ENCODE peak calls at places on chromosomes 7 and 10, in four cellular contexts. A is breast epithelium, L is heart right ventricle, K is PC-9. D is an unnamed sample. For H3K9me3, the result is how much of the 10 kb centered on the place peaks cover.

GRCh38 chr10:30591249-30591670 is 38.3 kb downstream of the LYZL2 start:
- DNase-seq in K (peak), L (peak), A (no peak), D (no peak)

GRCh38 chr10:69407621-69408301 is 9.0 kb downstream of the TACR2 start:
- DNase-seq in A (peak), L (no peak), K (no peak), D (no peak)

GRCh38 chr7:78265486-78265885 is 466.9 kb downstream of the PHTF2 start:
- DNase-seq in K (no peak), L (no peak), A (no peak), D (no peak)

GRCh38 chr10:1156616-1156886 is 100.4 kb downstream of the WDR37 start:
- DNase-seq in A (no peak), K (no peak), L (no peak), D (no peak)

GRCh38 chr10:3091346-3091787 is 24.0 kb downstream of the PFKP start:
- DNase-seq in A (peak), K (peak), L (no peak), D (no peak)

GRCh38 chr10:87862644-87863101 is 660 bp downstream of the KLLN start:
- DNase-seq in K (no peak), A (peak), L (no peak), D (no peak)

GRCh38 chr10:113059001-113059780 is 109.1 kb downstream of the TCF7L2 start:
- DNase-seq in L (no peak), A (no peak), K (no peak), D (no peak)

GRCh38 chr7:105493928-105494325 is 28.1 kb downstream of the PUS7 start:
- DNase-seq in L (no peak), A (no peak), K (no peak), D (no peak)

GRCh38 chr7:107933386-107934013 is 42.5 kb downstream of the DLD start:
- DNase-seq in K (no peak), A (no peak), L (no peak), D (no peak)

DNA sequence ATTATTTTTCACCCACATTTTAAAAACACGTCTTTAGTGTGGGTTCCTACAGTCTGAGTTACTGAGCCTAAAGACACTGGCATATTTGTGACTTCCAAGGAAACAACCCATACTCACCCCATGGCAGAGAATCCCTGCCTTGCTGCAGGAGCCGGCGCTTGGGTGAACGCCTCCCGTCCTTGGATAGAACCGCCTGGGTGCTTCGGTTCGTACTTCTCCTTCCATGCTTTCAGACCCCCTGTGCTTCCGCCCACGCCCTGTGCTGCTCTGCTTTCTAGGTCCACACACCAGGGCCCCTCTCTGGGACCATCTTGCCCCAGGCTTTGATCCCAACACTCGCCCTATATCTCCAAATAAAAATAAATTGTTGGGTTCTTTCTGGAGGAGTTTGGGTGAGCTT is 125.8 kb downstream of the PTPRN2 start:
- DNase-seq in L (no peak), K (no peak), A (no peak), D (no peak)
- H3K9me3 ChIP-seq in L (under half), K (under half), A (under half), D (under half)

GRCh38 chr10:22959950-22960349 is 32.1 kb downstream of the ARMC3 start:
- DNase-seq in A (no peak), L (no peak), K (no peak), D (no peak)

GRCh38 chr10:22959292-22959691 is 31.4 kb downstream of the ARMC3 start:
- DNase-seq in K (no peak), A (no peak), L (no peak), D (no peak)

GRCh38 chr10:22962817-22963216 is 35.0 kb downstream of the ARMC3 start:
- DNase-seq in L (no peak), A (no peak), K (no peak), D (no peak)

DNA sequence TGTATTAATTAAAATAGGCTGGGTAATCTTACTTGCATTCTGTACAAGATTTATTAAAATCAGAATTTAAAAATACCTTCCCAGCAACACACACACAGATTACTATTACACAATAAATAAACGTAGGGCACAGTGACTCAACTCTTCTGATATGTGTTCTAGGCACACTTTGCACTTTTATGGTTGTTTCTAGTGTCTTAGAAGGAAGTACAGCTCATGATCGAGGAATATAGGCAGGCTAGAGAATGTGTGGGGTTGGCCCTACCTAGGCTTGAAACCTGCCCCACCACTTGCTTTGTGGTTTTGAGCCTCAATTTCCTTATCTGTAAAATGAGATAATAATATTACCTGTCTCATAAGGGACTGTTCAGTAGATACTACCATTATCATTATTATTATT is 30.5 kb downstream of the ARMC3 start:
- DNase-seq in L (no peak), K (peak), A (no peak), D (no peak)
- H3K9me3 ChIP-seq in L (under half), K (under half), A (under half), D (under half)

GRCh38 chr7:156041398-156041797 is 229.1 kb upstream of the SHH start:
- DNase-seq in A (no peak), K (no peak), L (no peak), D (no peak)

GRCh38 chr7:156039971-156040677 is 227.9 kb upstream of the SHH start:
- DNase-seq in A (no peak), L (no peak), K (no peak), D (no peak)

GRCh38 chr7:156039194-156039593 is 226.9 kb upstream of the SHH start:
- DNase-seq in A (no peak), K (no peak), L (no peak), D (no peak)

GRCh38 chr7:156036153-156036552 is 223.9 kb upstream of the SHH start:
- DNase-seq in K (no peak), A (no peak), L (no peak), D (no peak)

DNA sequence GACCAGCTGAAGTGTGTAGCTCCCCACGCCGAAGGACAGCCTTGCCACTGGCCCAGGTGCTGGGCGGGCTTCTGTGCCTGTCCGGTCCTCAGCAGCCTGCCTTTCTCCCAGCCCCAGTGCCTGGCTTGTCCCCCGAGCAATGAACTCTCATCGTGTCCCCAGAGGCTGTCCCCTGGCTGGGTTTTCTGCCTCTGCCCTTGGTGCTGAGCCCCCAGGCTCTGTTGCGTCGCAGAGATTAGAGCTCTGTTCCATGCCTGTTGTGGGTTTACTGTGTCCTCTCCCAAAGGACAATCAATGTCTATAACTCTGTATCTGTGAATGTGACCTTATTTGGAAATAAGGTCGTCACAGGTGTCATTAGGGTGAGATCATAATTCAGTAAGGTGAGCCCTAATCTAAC is 226.1 kb upstream of the SHH start:
- DNase-seq in A (no peak), L (no peak), K (no peak), D (no peak)
- H3K9me3 ChIP-seq in A (under half), L (under half), K (under half), D (under half)

DNA sequence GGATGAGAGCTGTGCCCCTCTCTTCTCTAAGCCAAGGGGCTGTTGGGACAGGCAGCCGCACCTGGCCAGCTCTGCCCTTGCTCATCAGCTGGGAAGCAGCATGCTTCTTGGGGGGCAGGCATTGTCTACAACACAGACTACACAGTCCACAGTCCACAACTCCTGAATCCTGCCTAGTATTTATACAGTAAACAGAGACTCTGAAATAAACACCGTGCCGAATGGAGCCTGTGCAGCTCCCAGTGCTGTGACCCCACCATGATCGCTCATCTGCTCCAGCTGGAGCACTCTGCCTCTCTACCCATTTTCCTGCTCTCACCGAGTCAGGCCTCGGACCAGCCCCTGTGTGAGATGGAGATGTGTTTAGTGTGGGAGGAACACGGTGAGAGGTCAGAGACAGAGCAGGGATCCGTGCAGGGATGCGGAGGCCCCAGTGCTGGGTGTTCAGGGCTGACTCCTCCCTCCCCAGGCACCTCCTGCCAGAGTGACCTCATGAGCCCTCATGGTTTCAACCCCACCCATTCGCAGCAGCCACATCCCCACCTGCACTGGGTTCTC is 608.0 kb downstream of the DNAJB6 start:
- DNase-seq in A (no peak), K (no peak), L (no peak), D (no peak)
- H3K9me3 ChIP-seq in A (under half), K (under half), L (under half), D (under half)

GRCh38 chr10:44935961-44936285 is 23.7 kb upstream of the RASSF4 start:
- DNase-seq in K (no peak), L (no peak), A (no peak), D (no peak)

GRCh38 chr10:44936314-44936975 is 23.2 kb upstream of the RASSF4 start:
- DNase-seq in A (no peak), L (no peak), K (no peak), D (no peak)

GRCh38 chr10:44938938-44939337 is 20.7 kb upstream of the RASSF4 start:
- DNase-seq in L (no peak), A (no peak), K (no peak), D (no peak)

GRCh38 chr10:44937201-44938005 is 22.2 kb upstream of the RASSF4 start:
- DNase-seq in A (no peak), K (no peak), L (no peak), D (no peak)

GRCh38 chr10:44939691-44940401 is 19.8 kb upstream of the RASSF4 start:
- DNase-seq in L (no peak), A (no peak), K (no peak), D (no peak)
- H3K9me3 ChIP-seq in L (under half), A (under half), K (under half), D (under half)

GRCh38 chr10:37957841-37958240 is 18.6 kb downstream of the ZNF25 start:
- DNase-seq in A (no peak), L (no peak), K (no peak), D (no peak)
- H3K9me3 ChIP-seq in A (under half), L (under half), K (under half), D (under half)

GRCh38 chr10:133511907-133512528 is 15.1 kb upstream of the CYP2E1 start:
- DNase-seq in A (no peak), K (no peak), L (no peak), D (no peak)
- H3K9me3 ChIP-seq in A (under half), K (under half), L (under half), D (under half)